ENCODE peak calls at places on chromosome 21, in eight cellular contexts. F is mucosa of descending colon, I is neural crest cell, C is progenitor cell of endocrine pancreas, L is K562, T is astrocyte of the spinal cord, J is HepG2, R is colonic mucosa. Y is an unnamed sample.

GRCh38 chr21:42525228-42525604 is 11.6 kb downstream of the SLC37A1 start:
- DNase-seq in F (no peak), I (no peak), C (no peak), R (no peak), L (no peak), T (no peak), J (no peak), Y (no peak)

GRCh38 chr21:42593815-42594157 is 59.6 kb upstream of the PDE9A start:
- DNase-seq in T (no peak), L (no peak), I (no peak), F (no peak), C (no peak), J (no peak), R (no peak), Y (no peak)

GRCh38 chr21:46024983-46025860 is 43.7 kb downstream of the COL6A1 start:
- DNase-seq in I (no peak), L (no peak), T (peak), R (no peak), J (no peak), C (no peak), F (no peak), Y (no peak)

GRCh38 chr21:45985471-45986315 is 4.1 kb downstream of the COL6A1 start:
- DNase-seq in R (no peak), J (no peak), C (no peak), L (no peak), F (peak), I (no peak), T (no peak), Y (no peak)

GRCh38 chr21:31873696-31874599 is 1.1 kb downstream of the HUNK start:
- DNase-seq in L (peak), T (no peak), I (peak), R (peak), F (peak), J (no peak), C (peak), Y (no peak)

GRCh38 chr21:14712121-14712520 is 166.0 kb upstream of the SAMSN1 start:
- DNase-seq in I (no peak), J (no peak), T (peak), R (no peak), F (no peak), C (no peak), L (no peak), Y (no peak)

GRCh38 chr21:41953249-41953830 is 478 bp downstream of the C2CD2 start:
- DNase-seq in C (no peak), L (no peak), J (no peak), I (no peak), T (no peak), F (no peak), R (no peak), Y (no peak)

GRCh38 chr21:45542242-45542666 is at the start of gene SLC19A1:
- DNase-seq in T (no peak), I (peak), L (peak), F (peak), C (peak), R (peak), J (no peak), Y (no peak)

GRCh38 chr21:41602511-41602910 is 94.6 kb upstream of the TMPRSS2 start:
- DNase-seq in C (no peak), T (no peak), F (no peak), L (no peak), I (no peak), R (no peak), J (no peak), Y (no peak)

GRCh38 chr21:32572574-32573420 is 12.5 kb downstream of the TCP10L start:
- DNase-seq in J (peak), I (no peak), C (no peak), T (no peak), R (peak), L (no peak), F (peak), Y (no peak)

GRCh38 chr21:17003221-17003620 is 509.6 kb upstream of the CXADR start:
- DNase-seq in J (no peak), I (no peak), R (no peak), F (no peak), T (peak), L (no peak), C (no peak), Y (peak)

GRCh38 chr21:19993186-19993711 is 1005.0 kb upstream of the NCAM2 start:
- DNase-seq in C (no peak), I (no peak), T (no peak), L (no peak), J (no peak), R (no peak), F (no peak), Y (no peak)

GRCh38 chr21:15437873-15438272 is 291.9 kb upstream of the USP25 start:
- DNase-seq in F (no peak), R (no peak), I (no peak), L (no peak), C (no peak), J (no peak), T (peak), Y (no peak)

GRCh38 chr21:31173881-31174555 is 135.7 kb upstream of the KRTAP19-8 start:
- DNase-seq in C (no peak), T (no peak), F (no peak), L (peak), R (no peak), J (no peak), I (no peak), Y (no peak)

GRCh38 chr21:26887241-26887640 is 42.0 kb upstream of the ADAMTS1 start:
- DNase-seq in J (no peak), C (no peak), I (no peak), T (peak), L (no peak), F (no peak), R (no peak), Y (no peak)

GRCh38 chr21:37699024-37699770 is 217.1 kb downstream of the KCNJ6 start:
- DNase-seq in C (no peak), J (no peak), L (no peak), R (no peak), T (no peak), F (no peak), I (no peak), Y (no peak)

GRCh38 chr21:37696936-37697335 is 219.3 kb downstream of the KCNJ6 start:
- DNase-seq in C (no peak), F (no peak), R (no peak), T (no peak), I (no peak), L (no peak), J (no peak), Y (no peak)

GRCh38 chr21:37702241-37702640 is 214.0 kb downstream of the KCNJ6 start:
- DNase-seq in F (no peak), C (no peak), L (no peak), R (no peak), I (no peak), T (no peak), J (no peak), Y (no peak)

GRCh38 chr21:37704751-37705150 is 211.5 kb downstream of the KCNJ6 start:
- DNase-seq in T (no peak), J (no peak), I (no peak), F (no peak), R (no peak), L (no peak), C (no peak), Y (no peak)

DNA sequence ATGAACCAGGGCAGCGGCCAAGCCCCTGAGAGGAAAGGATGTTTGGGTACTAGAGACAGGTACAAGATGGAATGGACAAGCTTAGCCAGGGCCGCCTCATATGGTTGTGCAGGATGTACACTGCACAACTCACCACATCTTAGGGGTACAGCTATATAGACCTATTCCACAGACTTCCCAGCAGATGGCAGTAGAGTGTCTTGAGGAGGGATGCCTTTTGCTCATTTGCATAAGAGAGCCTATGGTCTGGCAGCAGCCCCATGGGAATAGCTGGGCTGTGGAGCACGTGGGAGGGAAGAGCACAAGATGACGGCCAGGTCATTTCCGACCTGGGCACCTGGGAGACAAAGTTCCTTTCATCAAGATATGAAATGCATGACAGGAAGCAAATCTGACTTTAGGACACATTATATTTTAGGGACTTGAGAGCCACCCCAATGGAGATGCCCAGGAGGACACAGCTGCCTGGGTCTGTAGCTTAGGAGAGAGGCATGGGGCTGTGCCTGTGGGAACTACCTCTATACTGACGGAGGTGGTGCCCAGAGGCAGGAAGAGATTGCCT is 215.5 kb downstream of the KCNJ6 start:
- DNase-seq in F (no peak), J (peak), L (peak), C (no peak), T (peak), I (peak), R (no peak), Y (peak)
- TF ChIP-seq CTCF in F (peak), J (peak), L (peak), C (peak), T (peak), I (peak), R (peak), Y (peak)

GRCh38 chr21:36186506-36187399 is 30.1 kb downstream of the DOP1B start:
- DNase-seq in J (no peak), C (no peak), L (no peak), R (no peak), I (no peak), F (no peak), T (no peak), Y (no peak)

GRCh38 chr21:36185498-36185897 is 28.9 kb downstream of the DOP1B start:
- DNase-seq in C (no peak), I (no peak), R (no peak), F (peak), L (no peak), T (no peak), J (no peak), Y (no peak)

GRCh38 chr21:36190736-36191135 is 34.1 kb downstream of the DOP1B start:
- DNase-seq in C (no peak), F (no peak), R (no peak), T (no peak), I (no peak), L (no peak), J (no peak), Y (no peak)

GRCh38 chr21:36188937-36189336 is 32.3 kb downstream of the DOP1B start:
- DNase-seq in I (no peak), T (no peak), J (no peak), L (no peak), R (no peak), F (no peak), C (no peak), Y (no peak)

DNA sequence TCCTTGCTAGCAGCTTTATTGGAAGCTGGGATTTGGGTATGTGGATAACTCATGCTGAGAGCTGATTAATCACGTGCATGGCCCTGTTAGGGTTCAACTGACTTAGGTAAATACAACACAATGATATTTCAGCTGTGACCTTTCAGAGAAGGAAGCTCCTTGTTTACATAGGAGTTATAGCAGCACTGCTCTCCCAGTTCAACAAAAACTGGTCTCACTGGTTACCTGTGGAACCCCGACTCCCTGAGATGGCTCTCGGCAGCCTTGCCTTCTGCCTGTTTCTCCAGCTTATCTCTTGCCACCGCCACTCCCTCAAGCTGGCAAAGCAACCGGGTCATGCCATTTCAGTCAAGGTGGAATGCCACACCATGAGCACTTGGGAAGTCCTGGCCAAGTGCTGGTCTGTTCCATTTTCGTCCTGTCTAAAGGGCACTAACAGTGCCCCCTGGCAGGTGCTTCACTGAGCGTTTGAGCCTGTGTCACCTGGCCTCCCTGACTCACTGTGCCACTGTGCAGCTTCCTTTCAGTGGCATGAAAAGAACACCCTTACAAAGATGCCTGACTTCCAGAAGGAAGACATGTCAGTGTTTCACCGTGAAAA is 31.6 kb downstream of the DOP1B start:
- DNase-seq in C (no peak), I (no peak), F (peak), R (peak), T (no peak), J (peak), L (no peak), Y (no peak)
- TF ChIP-seq CTCF in C (no peak), I (no peak), F (no peak), R (no peak), T (no peak), J (peak), L (no peak), Y (no peak)

DNA sequence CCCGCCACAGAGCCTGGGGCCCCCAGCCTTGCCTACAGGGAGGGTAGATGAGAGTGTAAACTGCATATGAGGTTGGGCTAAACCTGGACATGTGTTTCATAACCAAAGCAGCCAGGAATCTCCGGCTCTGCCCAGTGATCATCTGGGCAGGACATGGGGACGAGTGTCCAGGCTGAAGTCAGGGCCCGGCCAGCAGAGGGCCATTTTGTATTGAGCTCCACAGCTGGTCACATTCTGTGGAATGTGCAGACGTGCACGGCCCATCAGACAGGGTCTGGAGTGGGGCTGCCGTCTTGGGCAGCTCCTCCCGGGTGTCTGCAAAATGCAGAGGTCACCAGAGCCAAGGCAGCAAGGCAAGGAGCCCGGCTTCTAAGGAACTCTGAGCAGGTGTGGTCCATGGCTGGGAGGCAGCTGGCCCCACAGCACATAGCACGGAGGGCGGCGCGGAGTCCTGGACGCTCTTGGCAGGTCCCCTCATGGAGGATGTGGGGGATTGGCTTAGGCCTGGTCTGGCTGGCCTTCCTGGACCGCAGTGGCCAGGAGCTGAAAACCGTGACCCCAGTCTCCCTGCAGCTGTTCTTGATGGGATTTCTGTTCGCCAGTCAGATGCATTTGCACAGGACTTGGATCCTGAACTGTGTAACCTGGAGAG is 6.3 kb downstream of the LRRC3 start:
- DNase-seq in F (no peak), L (peak), C (no peak), I (no peak), J (peak), R (no peak), T (no peak), Y (no peak)
- TF ChIP-seq CTCF in F (no peak), L (peak), C (peak), I (peak), J (peak), R (no peak), T (no peak), Y (no peak)

GRCh38 chr21:33825419-33825818 is 90.2 kb downstream of the ATP5PO start:
- DNase-seq in R (no peak), I (no peak), F (no peak), L (no peak), C (no peak), T (no peak), J (no peak), Y (no peak)

GRCh38 chr21:33824156-33824941 is 91.3 kb downstream of the ATP5PO start:
- DNase-seq in C (no peak), I (no peak), T (peak), J (no peak), R (no peak), F (no peak), L (no peak), Y (no peak)

GRCh38 chr21:33820371-33820770 is 95.2 kb downstream of the ATP5PO start:
- DNase-seq in I (no peak), J (no peak), F (no peak), L (no peak), R (no peak), T (no peak), C (no peak), Y (no peak)

GRCh38 chr21:33817663-33818433 is 97.8 kb downstream of the ATP5PO start:
- DNase-seq in C (no peak), F (no peak), J (no peak), T (peak), R (no peak), I (no peak), L (no peak), Y (no peak)

GRCh38 chr21:33821580-33822322 is 93.9 kb downstream of the ATP5PO start:
- DNase-seq in J (peak), L (no peak), T (no peak), C (no peak), R (no peak), F (no peak), I (peak), Y (no peak)
- TF ChIP-seq CTCF in J (no peak), L (no peak), T (no peak), C (peak), R (no peak), F (no peak), I (peak), Y (no peak)

DNA sequence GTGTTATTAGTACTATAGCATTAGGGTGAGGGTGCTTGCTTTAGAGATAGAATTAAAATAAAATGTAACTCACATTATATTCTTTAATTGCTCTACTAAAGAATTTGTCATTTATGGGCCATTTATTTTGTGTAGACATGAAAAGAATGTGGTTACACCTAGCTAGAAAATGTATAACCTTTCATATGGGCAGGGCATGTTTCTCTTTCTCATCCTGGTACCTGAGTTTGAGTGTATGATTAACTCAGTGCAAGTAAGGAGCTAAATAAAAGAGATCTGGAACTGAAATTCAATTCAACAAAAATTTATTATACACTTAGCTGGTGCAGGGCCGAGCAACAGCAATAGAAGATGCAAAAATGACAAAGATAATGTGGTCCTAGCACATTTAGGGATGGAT is 47.4 kb downstream of the MAP3K7CL start:
- DNase-seq in I (no peak), T (no peak), F (no peak), L (no peak), C (no peak), J (no peak), R (no peak), Y (no peak)
- TF ChIP-seq CTCF in I (no peak), T (no peak), F (no peak), L (no peak), C (no peak), J (no peak), R (no peak), Y (no peak)

GRCh38 chr21:29904359-29905282 is 35.2 kb downstream of the GRIK1 start:
- DNase-seq in F (no peak), I (no peak), R (no peak), J (no peak), T (peak), L (no peak), C (no peak), Y (no peak)
- TF ChIP-seq CTCF in F (no peak), I (no peak), R (no peak), J (peak), T (no peak), L (no peak), C (no peak), Y (no peak)

GRCh38 chr21:25791321-25791720 is 56.5 kb downstream of the GABPA start:
- DNase-seq in F (no peak), L (no peak), T (no peak), R (no peak), J (peak), I (no peak), C (no peak), Y (no peak)

GRCh38 chr21:25788677-25789076 is 53.9 kb downstream of the GABPA start:
- DNase-seq in L (no peak), C (no peak), F (no peak), T (no peak), R (no peak), J (no peak), I (no peak), Y (no peak)

DNA sequence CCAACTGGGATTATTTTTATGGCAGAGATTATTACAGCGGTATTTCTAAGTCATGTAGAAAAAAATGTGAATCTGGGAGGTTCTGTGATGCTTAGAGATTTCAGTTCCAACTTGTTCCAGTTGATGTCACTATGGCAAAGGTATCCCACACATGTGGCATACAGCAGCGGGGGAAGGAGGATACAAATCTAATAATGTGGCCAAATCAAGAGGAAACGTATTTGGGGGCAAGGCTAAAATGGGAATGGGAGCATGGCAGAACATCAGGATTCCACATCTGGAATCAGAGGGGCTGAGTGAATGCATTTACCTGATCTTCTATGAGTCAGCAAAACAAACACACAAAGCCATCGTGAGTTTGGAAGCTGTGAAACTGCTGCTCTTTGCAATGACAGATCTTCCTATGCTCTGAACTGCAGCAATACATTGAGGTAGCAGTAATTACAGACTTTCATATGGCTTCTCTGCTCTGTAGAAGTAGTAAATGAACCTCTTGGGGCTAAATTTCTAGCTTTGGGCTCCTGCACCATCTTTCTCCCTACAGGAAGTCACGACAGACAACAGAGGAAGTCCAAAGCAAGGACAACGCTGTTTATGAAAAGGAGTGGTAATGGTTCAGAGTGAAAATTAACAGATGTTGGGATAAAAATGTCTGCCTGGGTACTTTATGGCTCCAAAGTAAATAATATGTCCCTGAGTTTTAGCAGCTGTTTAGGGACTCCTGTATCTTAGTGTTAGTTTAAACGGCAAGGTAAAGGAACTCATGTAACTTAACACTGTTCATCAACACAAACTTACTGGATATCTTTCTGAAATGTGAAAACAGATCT is 55.6 kb downstream of the GABPA start:
- DNase-seq in I (no peak), F (no peak), T (peak), J (peak), C (no peak), L (no peak), R (peak), Y (peak)
- TF ChIP-seq CTCF in I (peak), F (no peak), T (peak), J (peak), C (peak), L (peak), R (peak), Y (peak)